ENCODE peak calls at places on chromosome 16, in six cellular contexts. S, F, B, A, G and U are unnamed samples.
A peak's percentile ranks its signal among the peaks of the same experiment; 100 is the strongest.

GRCh38 chr16:85033153-85033552 is 5.6 kb downstream of the KIAA0513 start:
- ATAC-seq in B (no peak), G (no peak), F (no peak), A (no peak), S (no peak), U (no peak)

GRCh38 chr16:8103649-8104289 is 486.5 kb downstream of the TMEM114 start:
- ATAC-seq in A (no peak), F (no peak), S (peak; percentile 55), G (no peak), B (no peak), U (no peak)

GRCh38 chr16:68784721-68785120 is 47.6 kb downstream of the CDH1 start:
- ATAC-seq in F (no peak), A (no peak), G (no peak), B (no peak), S (no peak), U (no peak)

GRCh38 chr16:68306633-68307032 is 4.1 kb downstream of the SLC7A6OS start:
- ATAC-seq in B (no peak), G (no peak), F (no peak), A (no peak), S (no peak), U (no peak)

GRCh38 chr16:81707411-81708321 is 71.4 kb upstream of the PLCG2 start:
- ATAC-seq in S (no peak), G (no peak), A (no peak), F (peak; percentile 19), B (no peak), U (peak; percentile 35)

GRCh38 chr16:20175358-20175757 is 101.7 kb upstream of the GPR139 start:
- ATAC-seq in F (no peak), G (no peak), A (no peak), B (peak; percentile 96), S (no peak), U (no peak)

GRCh38 chr16:84892097-84892496 is 72.3 kb downstream of the CRISPLD2 start:
- ATAC-seq in S (no peak), G (no peak), A (no peak), F (no peak), B (no peak), U (no peak)

GRCh38 chr16:79950932-79951719 is 350.6 kb upstream of the MAF start:
- ATAC-seq in G (no peak), F (no peak), A (no peak), B (no peak), S (peak; percentile 63), U (no peak)

GRCh38 chr16:28879841-28880588 is 1.7 kb downstream of the ATP2A1 start:
- ATAC-seq in S (peak; percentile 97), A (no peak), B (peak; percentile 96), F (peak; percentile 83), G (peak; percentile 91), U (peak; percentile 98)

GRCh38 chr16:26149661-26150060 is 457.9 kb downstream of the HS3ST4 start:
- ATAC-seq in F (no peak), S (no peak), A (no peak), B (no peak), G (no peak), U (no peak)

GRCh38 chr16:3999479-3999868 is 116.8 kb downstream of the ADCY9 start:
- ATAC-seq in S (no peak), F (no peak), G (peak; percentile 64), B (no peak), A (no peak), U (peak; percentile 76)

GRCh38 chr16:72051818-72052217 is 2.5 kb upstream of the HP start:
- ATAC-seq in S (no peak), B (no peak), G (no peak), A (no peak), F (no peak), U (no peak)

GRCh38 chr16:63744077-63744874 is 1377.6 kb downstream of the CDH11 start:
- ATAC-seq in F (peak; percentile 51), G (no peak), B (no peak), A (no peak), S (no peak), U (no peak)

GRCh38 chr16:67198238-67198734 is 645 bp upstream of the ELMO3 start:
- ATAC-seq in S (no peak), G (peak; percentile 89), B (peak; percentile 81), F (peak; percentile 78), A (peak; percentile 25), U (peak; percentile 26)

GRCh38 chr16:21197115-21197514 is 14.3 kb downstream of the ZP2 start:
- ATAC-seq in B (no peak), S (no peak), A (no peak), G (no peak), F (no peak), U (no peak)

GRCh38 chr16:21194771-21195301 is 16.5 kb downstream of the ZP2 start:
- ATAC-seq in G (no peak), A (no peak), B (no peak), F (no peak), S (no peak), U (no peak)

GRCh38 chr16:21197621-21198020 is 13.8 kb downstream of the ZP2 start:
- ATAC-seq in S (no peak), B (no peak), F (no peak), G (no peak), A (no peak), U (no peak)

GRCh38 chr16:21203155-21203797 is 8.1 kb downstream of the ZP2 start:
- ATAC-seq in F (no peak), S (no peak), A (no peak), G (no peak), B (no peak), U (no peak)

GRCh38 chr16:21199607-21200218 is 11.7 kb downstream of the ZP2 start:
- ATAC-seq in G (no peak), S (no peak), B (no peak), F (no peak), A (no peak), U (no peak)
- TF ChIP-seq EP300 in G (no peak), S (no peak), B (no peak), F (no peak), A (no peak), U (no peak)

DNA sequence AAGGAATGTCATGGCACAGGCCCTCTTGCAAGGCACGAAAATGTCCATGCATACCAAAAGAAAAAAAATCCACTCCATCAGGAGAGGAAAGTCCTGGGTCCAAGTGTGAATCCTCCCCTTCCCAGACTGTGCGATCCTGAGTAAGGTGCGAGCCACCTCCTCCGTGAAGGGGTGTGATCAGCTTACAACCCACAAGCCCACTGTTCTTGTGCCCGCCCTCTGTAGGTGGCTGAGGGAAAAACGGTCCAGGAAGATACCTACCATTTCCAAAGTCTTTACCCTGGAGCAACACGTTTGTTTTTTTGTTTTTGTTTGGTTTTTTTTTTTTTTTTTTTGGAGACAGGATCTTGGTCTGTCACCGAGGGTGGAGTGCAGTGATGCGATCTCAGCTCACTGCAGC is 116.5 kb downstream of the ZNF423 start:
- ATAC-seq in B (no peak), F (no peak), A (peak; percentile 57), S (peak; percentile 87), G (peak; percentile 76), U (no peak)
- TF ChIP-seq CTCF in B (no peak), F (no peak), A (peak; percentile 19), S (peak; percentile 35), G (no peak), U (no peak)

GRCh38 chr16:53089434-53090270 is 34.9 kb downstream of the CHD9 start:
- ATAC-seq in S (no peak), B (no peak), G (no peak), F (no peak), A (peak; percentile 42), U (no peak)

GRCh38 chr16:53091508-53092211 is 36.9 kb downstream of the CHD9 start:
- ATAC-seq in A (no peak), S (no peak), G (no peak), B (peak; percentile 76), F (peak; percentile 17), U (peak; percentile 0)

GRCh38 chr16:53093162-53093744 is 38.5 kb downstream of the CHD9 start:
- ATAC-seq in F (no peak), S (no peak), G (no peak), A (no peak), B (no peak), U (no peak)

GRCh38 chr16:53090271-53090590 is 35.4 kb downstream of the CHD9 start:
- ATAC-seq in F (no peak), G (no peak), B (no peak), A (peak; percentile 10), S (no peak), U (no peak)

DNA sequence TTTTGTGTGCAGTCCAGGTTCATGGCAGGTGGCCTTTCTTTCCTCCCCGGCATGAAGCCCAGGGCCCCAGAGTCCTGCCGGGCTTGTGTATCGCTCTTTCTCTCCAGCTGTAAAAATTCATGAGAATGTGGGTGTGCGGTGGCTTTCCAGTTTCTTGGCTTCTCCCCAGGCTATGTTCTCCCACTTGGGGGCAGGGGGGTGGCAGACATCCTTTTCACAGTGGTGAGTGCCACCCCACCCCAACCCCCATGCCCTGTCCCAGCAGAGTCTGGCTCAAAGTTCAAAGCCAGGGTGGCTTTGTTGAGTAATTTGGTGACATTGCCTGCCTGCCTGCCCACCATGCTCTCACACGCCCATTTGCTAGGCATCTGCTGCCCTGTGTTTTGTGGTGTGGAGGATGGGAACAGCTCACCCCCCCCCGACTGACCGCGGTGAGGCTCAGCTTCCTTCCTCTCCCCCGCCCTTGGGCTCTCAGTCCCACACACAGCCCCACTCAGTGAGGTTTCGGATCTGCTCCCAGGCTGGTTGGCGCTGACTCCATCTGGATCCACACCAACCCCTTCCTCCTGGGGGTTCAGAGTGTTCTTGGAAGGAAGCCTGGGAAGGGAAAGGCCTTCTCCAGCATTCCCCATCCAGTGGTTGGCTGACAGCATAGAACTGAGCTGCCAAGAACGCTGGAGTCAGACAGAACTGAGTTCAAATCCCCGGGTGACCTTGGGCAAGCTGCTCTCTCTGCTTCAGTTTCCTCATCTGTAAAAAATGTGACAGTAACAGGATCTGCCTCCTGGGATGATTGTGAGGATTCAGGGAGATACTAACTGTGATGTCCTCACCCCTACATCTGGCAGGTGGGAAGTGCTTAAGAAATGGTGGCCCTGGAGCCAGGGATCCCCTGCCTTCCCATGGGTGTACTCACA is 36.1 kb downstream of the CHD9 start:
- ATAC-seq in G (no peak), B (peak; percentile 80), F (peak; percentile 93), S (no peak), A (peak; percentile 52), U (peak; percentile 95)
- TF ChIP-seq EP300 in G (no peak), B (no peak), F (peak; percentile 84), S (no peak), A (no peak), U (no peak)

DNA sequence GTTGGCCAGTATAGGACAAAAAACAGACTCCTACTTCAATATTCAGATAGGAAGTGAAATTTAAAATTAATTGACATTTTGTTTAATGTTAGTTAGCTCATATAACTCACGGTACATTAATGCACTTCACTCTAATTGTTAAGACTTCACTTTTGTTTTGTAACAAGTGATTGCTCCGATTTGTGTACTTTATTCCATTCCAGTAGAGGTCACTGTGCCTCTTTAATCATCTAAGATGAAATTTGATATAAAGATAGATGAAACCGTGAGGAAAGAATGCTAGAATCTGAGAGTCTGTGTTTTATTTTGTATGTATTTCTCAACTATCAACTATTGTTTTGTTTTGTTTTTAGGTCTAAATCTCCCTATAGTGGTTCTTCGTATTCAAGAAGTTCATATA is 29.0 kb downstream of the RBBP6 start:
- ATAC-seq in B (no peak), G (peak; percentile 33), S (no peak), F (no peak), A (no peak), U (no peak)
- TF ChIP-seq CTCF in B (peak; percentile 7), G (peak; percentile 65), S (no peak), F (no peak), A (peak; percentile 20), U (peak; percentile 35)